ENCODE peak calls at places on chromosomes 7 and 10, in five cellular contexts. One of them, this sample, is unnamed.

GRCh38 chr7:39624202-39624807 is 933 bp downstream of the RALA start:
- DNase-seq in HL-60: no peak
- DNase-seq in fibroblast of lung: peak; percentile 61
- DNase-seq in left ventricle myocardium inferior: no peak
- DNase-seq in Peyer's patch: no peak
- DNase-seq in this sample: no peak

GRCh38 chr7:84247591-84247990 is 53.0 kb upstream of the SEMA3A start:
- DNase-seq in HL-60: no peak
- DNase-seq in fibroblast of lung: peak; percentile 69
- DNase-seq in left ventricle myocardium inferior: no peak
- DNase-seq in Peyer's patch: no peak
- DNase-seq in this sample: no peak

GRCh38 chr7:21469894-21470293 is 42.0 kb downstream of the SP4 start:
- DNase-seq in HL-60: no peak
- DNase-seq in fibroblast of lung: no peak
- DNase-seq in left ventricle myocardium inferior: no peak
- DNase-seq in Peyer's patch: no peak
- DNase-seq in this sample: no peak

GRCh38 chr7:106050002-106050742 is 61.9 kb downstream of the SYPL1 start:
- DNase-seq in HL-60: no peak
- DNase-seq in fibroblast of lung: peak; percentile 71
- DNase-seq in left ventricle myocardium inferior: no peak
- DNase-seq in Peyer's patch: no peak
- DNase-seq in this sample: no peak

GRCh38 chr7:620052-620451 is 100.4 kb upstream of the PDGFA start:
- DNase-seq in HL-60: no peak
- DNase-seq in fibroblast of lung: peak; percentile 87
- DNase-seq in left ventricle myocardium inferior: no peak
- DNase-seq in Peyer's patch: no peak
- DNase-seq in this sample: no peak

GRCh38 chr7:105157278-105157677 is 143.3 kb downstream of the KMT2E start:
- DNase-seq in HL-60: no peak
- DNase-seq in fibroblast of lung: no peak
- DNase-seq in left ventricle myocardium inferior: no peak
- DNase-seq in Peyer's patch: no peak
- DNase-seq in this sample: no peak

GRCh38 chr10:99834410-99834809 is 52.0 kb downstream of the ABCC2 start:
- DNase-seq in HL-60: no peak
- DNase-seq in fibroblast of lung: peak; percentile 21
- DNase-seq in left ventricle myocardium inferior: no peak
- DNase-seq in Peyer's patch: no peak
- DNase-seq in this sample: peak; percentile 7

GRCh38 chr7:37289781-37290180 is 158.9 kb downstream of the ELMO1 start:
- DNase-seq in HL-60: no peak
- DNase-seq in fibroblast of lung: no peak
- DNase-seq in left ventricle myocardium inferior: no peak
- DNase-seq in Peyer's patch: no peak
- DNase-seq in this sample: no peak

GRCh38 chr10:4197676-4198075 is 412.7 kb upstream of the KLF6 start:
- DNase-seq in HL-60: no peak
- DNase-seq in fibroblast of lung: no peak
- DNase-seq in left ventricle myocardium inferior: no peak
- DNase-seq in Peyer's patch: no peak
- DNase-seq in this sample: no peak

DNA sequence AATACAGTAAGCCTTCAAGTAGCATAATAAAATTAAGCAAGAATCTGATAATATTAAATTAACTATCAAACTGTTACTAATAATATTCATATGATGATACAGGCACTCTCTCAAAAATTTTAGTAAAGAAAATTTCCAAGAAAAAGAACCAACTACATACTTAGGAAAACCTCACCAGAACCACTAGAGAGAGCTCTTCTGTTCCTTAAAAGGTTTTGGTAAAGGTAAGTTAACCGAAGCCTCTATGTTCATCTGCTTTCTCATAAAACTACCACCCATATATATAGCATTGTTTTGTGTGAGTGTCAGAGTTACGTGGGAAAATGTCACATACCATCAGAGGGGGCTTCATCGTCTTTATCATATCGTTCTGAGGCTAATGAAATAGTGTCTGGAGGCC is 20.7 kb downstream of the SKAP2 start:
- DNase-seq in HL-60: no peak
- DNase-seq in fibroblast of lung: peak; percentile 61
- DNase-seq in left ventricle myocardium inferior: no peak
- DNase-seq in Peyer's patch: no peak
- DNase-seq in this sample: no peak
- TF ChIP-seq CTCF in HL-60: no peak
- TF ChIP-seq CTCF in fibroblast of lung: peak; percentile 40
- TF ChIP-seq CTCF in left ventricle myocardium inferior: no peak
- TF ChIP-seq CTCF in Peyer's patch: no peak
- TF ChIP-seq CTCF in this sample: no peak

GRCh38 chr10:1536341-1536740 is 201.0 kb downstream of the ADARB2 start:
- DNase-seq in HL-60: no peak
- DNase-seq in fibroblast of lung: no peak
- DNase-seq in left ventricle myocardium inferior: no peak
- DNase-seq in Peyer's patch: peak; percentile 11
- DNase-seq in this sample: no peak

GRCh38 chr10:1540144-1540543 is 197.2 kb downstream of the ADARB2 start:
- DNase-seq in HL-60: no peak
- DNase-seq in fibroblast of lung: no peak
- DNase-seq in left ventricle myocardium inferior: no peak
- DNase-seq in Peyer's patch: peak; percentile 7
- DNase-seq in this sample: no peak

GRCh38 chr10:1538121-1538520 is 199.2 kb downstream of the ADARB2 start:
- DNase-seq in HL-60: no peak
- DNase-seq in fibroblast of lung: no peak
- DNase-seq in left ventricle myocardium inferior: no peak
- DNase-seq in Peyer's patch: peak; percentile 42
- DNase-seq in this sample: no peak

GRCh38 chr10:1539216-1539615 is 198.1 kb downstream of the ADARB2 start:
- DNase-seq in HL-60: no peak
- DNase-seq in fibroblast of lung: no peak
- DNase-seq in left ventricle myocardium inferior: no peak
- DNase-seq in Peyer's patch: peak; percentile 18
- DNase-seq in this sample: no peak

DNA sequence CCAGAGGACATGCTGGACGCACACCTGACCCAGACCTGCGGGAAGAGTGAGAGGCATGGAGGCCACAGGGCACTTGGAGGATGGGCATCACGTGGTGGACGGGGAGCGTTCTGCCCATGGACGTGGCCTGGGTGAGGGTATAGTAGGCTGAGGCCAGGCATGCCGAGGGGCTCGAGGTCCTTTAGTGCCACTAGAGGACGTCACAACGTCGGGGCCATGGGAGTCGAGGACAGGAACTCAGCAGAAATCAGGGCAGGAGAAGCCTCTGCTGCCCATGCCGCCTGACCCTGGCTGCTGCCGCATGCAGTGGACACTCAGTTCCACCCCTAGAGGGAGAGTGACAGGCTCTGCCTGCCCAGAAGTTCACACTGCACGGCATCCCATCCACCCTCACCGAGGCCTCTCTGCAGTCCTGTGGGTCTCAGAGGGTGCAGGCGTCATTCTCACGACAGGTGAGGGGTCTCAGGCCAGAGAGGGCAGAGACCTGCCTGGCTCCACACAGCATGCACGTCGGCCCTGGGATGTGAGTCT is 198.7 kb downstream of the ADARB2 start:
- DNase-seq in HL-60: no peak
- DNase-seq in fibroblast of lung: no peak
- DNase-seq in left ventricle myocardium inferior: no peak
- DNase-seq in Peyer's patch: peak; percentile 25
- DNase-seq in this sample: no peak
- TF ChIP-seq CTCF in HL-60: no peak
- TF ChIP-seq CTCF in fibroblast of lung: no peak
- TF ChIP-seq CTCF in left ventricle myocardium inferior: no peak
- TF ChIP-seq CTCF in Peyer's patch: no peak
- TF ChIP-seq CTCF in this sample: no peak

GRCh38 chr7:17477182-17477581 is 178.7 kb downstream of the AHR start:
- DNase-seq in HL-60: no peak
- DNase-seq in fibroblast of lung: no peak
- DNase-seq in left ventricle myocardium inferior: no peak
- DNase-seq in Peyer's patch: no peak
- DNase-seq in this sample: no peak
- TF ChIP-seq CTCF in HL-60: no peak
- TF ChIP-seq CTCF in fibroblast of lung: no peak
- TF ChIP-seq CTCF in left ventricle myocardium inferior: no peak
- TF ChIP-seq CTCF in Peyer's patch: no peak
- TF ChIP-seq CTCF in this sample: no peak

GRCh38 chr10:79981673-79982485 is 33.0 kb upstream of the SFTPD start:
- DNase-seq in HL-60: peak; percentile 38
- DNase-seq in fibroblast of lung: peak; percentile 12
- DNase-seq in left ventricle myocardium inferior: peak; percentile 52
- DNase-seq in Peyer's patch: peak; percentile 57
- DNase-seq in this sample: no peak
- TF ChIP-seq CTCF in HL-60: no peak
- TF ChIP-seq CTCF in fibroblast of lung: no peak
- TF ChIP-seq CTCF in left ventricle myocardium inferior: peak; percentile 33
- TF ChIP-seq CTCF in Peyer's patch: no peak
- TF ChIP-seq CTCF in this sample: no peak

DNA sequence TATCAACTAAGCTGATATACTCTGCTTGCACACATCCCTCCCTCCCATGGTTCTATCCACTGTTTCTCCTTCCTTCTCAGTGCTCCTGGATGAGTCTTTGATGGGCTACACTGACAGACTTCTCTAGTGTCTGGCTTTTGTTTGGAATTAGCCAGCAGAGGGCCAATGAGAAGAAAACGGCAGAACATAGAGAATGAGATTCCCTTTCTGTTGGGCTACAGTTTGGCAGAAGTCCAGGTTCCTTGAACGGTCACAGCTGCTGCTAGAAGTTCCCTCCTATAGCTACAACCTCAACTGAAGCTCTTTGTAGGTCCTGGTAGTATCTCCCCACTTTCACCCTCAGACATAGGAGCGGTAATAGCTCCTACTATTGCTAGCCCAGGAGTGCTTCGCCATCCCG is 251.1 kb upstream of the LRRN3 start:
- DNase-seq in HL-60: peak; percentile 1
- DNase-seq in fibroblast of lung: peak; percentile 76
- DNase-seq in left ventricle myocardium inferior: peak; percentile 21
- DNase-seq in Peyer's patch: no peak
- DNase-seq in this sample: peak; percentile 0
- TF ChIP-seq CTCF in HL-60: no peak
- TF ChIP-seq CTCF in fibroblast of lung: peak; percentile 37
- TF ChIP-seq CTCF in left ventricle myocardium inferior: peak; percentile 32
- TF ChIP-seq CTCF in Peyer's patch: no peak
- TF ChIP-seq CTCF in this sample: peak; percentile 4

GRCh38 chr10:23294638-23295247 is 49.9 kb downstream of the C10orf67 start:
- DNase-seq in HL-60: no peak
- DNase-seq in fibroblast of lung: peak; percentile 60
- DNase-seq in left ventricle myocardium inferior: no peak
- DNase-seq in Peyer's patch: no peak
- DNase-seq in this sample: no peak
- TF ChIP-seq CTCF in HL-60: no peak
- TF ChIP-seq CTCF in fibroblast of lung: peak; percentile 59
- TF ChIP-seq CTCF in left ventricle myocardium inferior: peak; percentile 59
- TF ChIP-seq CTCF in Peyer's patch: no peak
- TF ChIP-seq CTCF in this sample: peak; percentile 60

GRCh38 chr7:121966538-121967332 is 93.8 kb downstream of the PTPRZ1 start:
- DNase-seq in HL-60: no peak
- DNase-seq in fibroblast of lung: no peak
- DNase-seq in left ventricle myocardium inferior: no peak
- DNase-seq in Peyer's patch: no peak
- DNase-seq in this sample: no peak

GRCh38 chr7:121961491-121961890 is 88.5 kb downstream of the PTPRZ1 start:
- DNase-seq in HL-60: no peak
- DNase-seq in fibroblast of lung: no peak
- DNase-seq in left ventricle myocardium inferior: no peak
- DNase-seq in Peyer's patch: no peak
- DNase-seq in this sample: no peak

DNA sequence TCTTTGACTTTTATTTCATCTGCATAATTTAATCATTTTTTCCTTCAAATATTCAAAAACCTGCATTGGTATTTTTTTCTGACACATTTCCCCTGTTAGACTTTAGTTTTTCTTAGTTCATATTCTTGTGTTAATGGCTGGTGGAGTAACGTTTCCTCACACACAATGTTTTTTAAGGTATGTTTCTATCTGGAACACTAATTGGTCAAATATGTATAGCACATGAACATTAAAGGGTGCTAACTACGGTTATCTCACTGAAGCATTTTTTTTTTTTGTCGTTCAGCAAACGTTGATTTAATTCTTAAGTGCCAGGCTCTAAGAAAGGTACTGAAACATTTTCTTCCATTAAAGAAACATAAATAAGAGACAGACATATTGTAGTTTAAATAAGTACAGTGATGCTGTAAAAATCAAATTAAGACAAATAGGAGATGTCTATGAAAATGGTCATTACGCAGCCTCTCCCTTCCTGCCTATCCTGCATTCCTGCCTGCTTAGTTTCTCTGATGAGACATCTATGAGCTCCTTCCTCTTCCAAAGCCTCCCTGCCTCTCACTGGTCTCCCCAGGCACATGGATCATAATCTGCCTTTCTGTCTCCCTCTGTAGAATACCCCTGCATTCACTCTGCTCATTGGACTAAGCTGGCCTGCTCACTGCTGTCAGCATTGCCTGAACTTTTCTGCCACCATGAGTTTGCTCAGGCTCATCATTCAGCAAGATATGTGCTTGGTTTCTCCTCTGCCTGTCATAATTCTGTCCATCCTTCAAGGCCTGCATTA is 87.9 kb downstream of the PTPRZ1 start:
- DNase-seq in HL-60: no peak
- DNase-seq in fibroblast of lung: peak; percentile 37
- DNase-seq in left ventricle myocardium inferior: no peak
- DNase-seq in Peyer's patch: no peak
- DNase-seq in this sample: peak; percentile 24
- TF ChIP-seq CTCF in HL-60: no peak
- TF ChIP-seq CTCF in fibroblast of lung: no peak
- TF ChIP-seq CTCF in left ventricle myocardium inferior: no peak
- TF ChIP-seq CTCF in Peyer's patch: no peak
- TF ChIP-seq CTCF in this sample: no peak

GRCh38 chr7:56033671-56034432 is 17.4 kb downstream of the PSPH start:
- DNase-seq in HL-60: peak; percentile 74
- DNase-seq in fibroblast of lung: peak; percentile 86
- DNase-seq in left ventricle myocardium inferior: peak; percentile 46
- DNase-seq in Peyer's patch: peak; percentile 76
- DNase-seq in this sample: no peak
- TF ChIP-seq CTCF in HL-60: no peak
- TF ChIP-seq CTCF in fibroblast of lung: peak; percentile 49
- TF ChIP-seq CTCF in left ventricle myocardium inferior: peak; percentile 49
- TF ChIP-seq CTCF in Peyer's patch: peak; percentile 44
- TF ChIP-seq CTCF in this sample: peak; percentile 43